ENCODE peak calls at places on chromosome 20, in seven cellular contexts. G, I, C, D, S, N and A are unnamed samples.

GRCh38 chr20:45459606-45460005 is 9.9 kb upstream of the WFDC2 start:
- DNase-seq in G (no peak), I (no peak), C (no peak), D (no peak), S (no peak), N (no peak), A (no peak)

GRCh38 chr20:31719644-31720485 is 2.8 kb downstream of the BCL2L1 start:
- DNase-seq in G (no peak), I (no peak), C (peak), D (no peak), S (no peak), N (no peak), A (no peak)

GRCh38 chr20:60104980-60105379 is 146.8 kb downstream of the CDH26 start:
- DNase-seq in G (no peak), I (no peak), C (no peak), D (no peak), S (no peak), N (no peak), A (no peak)

GRCh38 chr20:61719691-61720347 is 345.9 kb downstream of the TAF4 start:
- DNase-seq in G (no peak), I (no peak), C (no peak), D (no peak), S (no peak), N (peak), A (no peak)

GRCh38 chr20:9126527-9126926 is 57.6 kb downstream of the PLCB4 start:
- DNase-seq in G (no peak), I (no peak), C (no peak), D (no peak), S (peak), N (no peak), A (peak)

GRCh38 chr20:17446171-17446570 is 85.0 kb downstream of the BFSP1 start:
- DNase-seq in G (no peak), I (no peak), C (no peak), D (no peak), S (no peak), N (no peak), A (no peak)

GRCh38 chr20:50190251-50191064 is at the start of gene CEBPB:
- DNase-seq in G (peak), I (peak), C (peak), D (peak), S (peak), N (peak), A (peak)

GRCh38 chr20:64055396-64055892 is 6.0 kb upstream of the SOX18 start:
- DNase-seq in G (no peak), I (no peak), C (no peak), D (no peak), S (no peak), N (no peak), A (no peak)

GRCh38 chr20:45685896-45686295 is 15.9 kb upstream of the WFDC11 start:
- DNase-seq in G (no peak), I (no peak), C (no peak), D (no peak), S (no peak), N (no peak), A (no peak)

GRCh38 chr20:48921883-48922867 is 664 bp downstream of the ARFGEF2 start:
- DNase-seq in G (peak), I (no peak), C (no peak), D (no peak), S (no peak), N (no peak), A (no peak)

GRCh38 chr20:64113796-64114355 is 6.5 kb upstream of the NPBWR2 start:
- DNase-seq in G (peak), I (no peak), C (no peak), D (no peak), S (no peak), N (no peak), A (no peak)

GRCh38 chr20:23178806-23179205 is 92.7 kb upstream of the CD93 start:
- DNase-seq in G (no peak), I (no peak), C (no peak), D (no peak), S (no peak), N (no peak), A (no peak)

GRCh38 chr20:47484303-47484702 is 17.4 kb upstream of the NCOA3 start:
- DNase-seq in G (no peak), I (no peak), C (no peak), D (no peak), S (no peak), N (no peak), A (no peak)

GRCh38 chr20:51341581-51341980 is 200.9 kb downstream of the NFATC2 start:
- DNase-seq in G (no peak), I (no peak), C (no peak), D (no peak), S (no peak), N (no peak), A (no peak)

GRCh38 chr20:58109918-58110635 is 118.4 kb downstream of the ANKRD60 start:
- DNase-seq in G (no peak), I (no peak), C (no peak), D (no peak), S (no peak), N (no peak), A (no peak)

GRCh38 chr20:32506721-32507120 is 78.4 kb downstream of the NOL4L start:
- DNase-seq in G (peak), I (no peak), C (no peak), D (no peak), S (no peak), N (no peak), A (no peak)

GRCh38 chr20:57598060-57598459 is 22.2 kb downstream of the ZBP1 start:
- DNase-seq in G (no peak), I (no peak), C (no peak), D (no peak), S (no peak), N (no peak), A (no peak)

GRCh38 chr20:7736336-7736735 is 203.9 kb downstream of the HAO1 start:
- DNase-seq in G (no peak), I (no peak), C (no peak), D (no peak), S (no peak), N (no peak), A (no peak)

GRCh38 chr20:25541676-25542075 is 43.7 kb downstream of the NINL start:
- DNase-seq in G (no peak), I (no peak), C (no peak), D (no peak), S (no peak), N (no peak), A (no peak)